ENCODE peak calls at places on chromosomes 12 and 14, in four cellular contexts. D is K562, V is GM23338, L is H1. Z is an unnamed sample.

GRCh38 chr14:94485944-94486841 is 10.2 kb upstream of the SERPINA9 start:
- DNase-seq in D (peak; percentile 71), V (peak; percentile 94), L (peak; percentile 94), Z (peak; percentile 30)

GRCh38 chr14:51464411-51464810 is 187.3 kb upstream of the FRMD6 start:
- DNase-seq in D (no peak), V (no peak), L (no peak), Z (no peak)

GRCh38 chr14:52694761-52695480 is 437 bp downstream of the ERO1A start:
- DNase-seq in D (peak; percentile 13), V (peak; percentile 56), L (no peak), Z (peak; percentile 44)

GRCh38 chr12:48336066-48336465 is 14.7 kb downstream of the ZNF641 start:
- DNase-seq in D (no peak), V (no peak), L (no peak), Z (no peak)

GRCh38 chr14:32940066-32940651 is 1.5 kb downstream of the NPAS3 start:
- DNase-seq in D (no peak), V (peak; percentile 14), L (no peak), Z (no peak)

GRCh38 chr12:80064269-80064668 is 35.1 kb upstream of the OTOGL start:
- DNase-seq in D (no peak), V (no peak), L (no peak), Z (no peak)

GRCh38 chr12:108047130-108047550 is 81.9 kb upstream of the WSCD2 start:
- DNase-seq in D (no peak), V (no peak), L (no peak), Z (no peak)

GRCh38 chr12:14892726-14893442 is 7.2 kb upstream of the MGP start:
- DNase-seq in D (no peak), V (no peak), L (no peak), Z (no peak)

GRCh38 chr12:75936525-75937450 is 94.8 kb downstream of the PHLDA1 start:
- DNase-seq in D (no peak), V (no peak), L (no peak), Z (no peak)

GRCh38 chr12:116159175-116159574 is 118.3 kb downstream of the MED13L start:
- DNase-seq in D (no peak), V (no peak), L (no peak), Z (no peak)

GRCh38 chr12:116153983-116154382 is 123.5 kb downstream of the MED13L start:
- DNase-seq in D (no peak), V (peak; percentile 31), L (no peak), Z (no peak)

GRCh38 chr12:116157845-116158267 is 119.6 kb downstream of the MED13L start:
- DNase-seq in D (no peak), V (peak; percentile 53), L (no peak), Z (no peak)

GRCh38 chr12:116155383-116155782 is 122.1 kb downstream of the MED13L start:
- DNase-seq in D (no peak), V (no peak), L (no peak), Z (no peak)

GRCh38 chr12:116156614-116157013 is 120.9 kb downstream of the MED13L start:
- DNase-seq in D (no peak), V (no peak), L (no peak), Z (no peak)
- H3K4me1 ChIP-seq in D (peaks cover 33% of the 10 kb centered on the region), V (peaks cover 76% of the 10 kb centered on the region), L (peaks cover 2% of the 10 kb centered on the region), Z (peaks cover 4% of the 10 kb centered on the region)

GRCh38 chr14:77031680-77032482 is 3.4 kb upstream of the IRF2BPL start:
- DNase-seq in D (no peak), V (no peak), L (no peak), Z (no peak)
- TF ChIP-seq POLR2AphosphoS5 in D (no peak), V (no peak), L (no peak), Z (no peak)

DNA sequence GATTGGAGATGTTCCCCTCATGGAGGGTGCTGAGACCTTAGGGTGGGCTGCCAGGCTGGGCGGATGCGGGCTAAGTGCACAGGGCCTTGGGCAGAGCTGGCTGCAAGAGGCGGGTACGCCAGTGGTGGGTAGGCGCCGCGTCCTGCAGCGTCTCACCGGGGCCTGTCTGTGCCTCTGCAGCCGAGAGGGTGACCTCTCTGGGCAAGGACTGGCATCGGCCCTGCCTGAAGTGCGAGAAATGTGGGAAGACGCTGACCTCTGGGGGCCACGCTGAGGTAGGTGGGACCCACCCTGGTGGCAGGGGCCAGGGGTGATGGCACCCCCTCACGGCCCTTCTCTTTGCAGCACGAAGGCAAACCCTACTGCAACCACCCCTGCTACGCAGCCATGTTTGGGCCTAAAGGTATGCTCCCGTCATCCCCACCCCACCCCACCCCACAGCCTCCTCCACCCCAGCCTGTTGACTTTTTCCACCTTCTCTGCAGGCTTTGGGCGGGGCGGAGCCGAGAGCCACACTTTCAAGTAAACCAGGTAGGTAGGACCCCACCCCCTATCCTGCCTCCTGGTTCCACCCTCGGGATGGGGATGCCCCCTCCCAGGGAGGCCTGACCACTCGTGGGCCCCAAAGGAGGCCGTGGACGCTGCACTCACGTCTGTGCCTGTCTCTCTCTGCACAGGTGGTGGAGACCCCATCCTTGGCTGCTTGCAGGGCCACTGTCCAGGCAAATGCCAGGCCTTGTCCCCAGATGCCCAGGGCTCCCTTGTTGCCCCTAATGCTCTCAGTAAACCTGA is 1.5 kb downstream of the CRIP1 start:
- DNase-seq in D (no peak), V (no peak), L (no peak), Z (no peak)
- H3K4me1 ChIP-seq in D (peaks cover 6% of the 10 kb centered on the region), V (peaks cover 4% of the 10 kb centered on the region), L (peaks cover 11% of the 10 kb centered on the region), Z (peaks cover 10% of the 10 kb centered on the region)

GRCh38 chr14:102319351-102320032 is at the start of gene ZNF839:
- DNase-seq in D (peak; percentile 79), V (peak; percentile 93), L (peak; percentile 96), Z (peak; percentile 89)
- TF ChIP-seq POLR2AphosphoS5 in D (peak; percentile 47), V (peak; percentile 64), L (no peak), Z (peak; percentile 93)

GRCh38 chr12:6279631-6280030 is 30.9 kb upstream of the PLEKHG6 start:
- DNase-seq in D (no peak), V (no peak), L (no peak), Z (no peak)

GRCh38 chr12:6279256-6279628 is 31.2 kb upstream of the PLEKHG6 start:
- DNase-seq in D (no peak), V (no peak), L (no peak), Z (no peak)

GRCh38 chr12:6281081-6281809 is 29.2 kb upstream of the PLEKHG6 start:
- DNase-seq in D (no peak), V (no peak), L (no peak), Z (no peak)

GRCh38 chr12:6280053-6280469 is 30.4 kb upstream of the PLEKHG6 start:
- DNase-seq in D (no peak), V (no peak), L (no peak), Z (peak; percentile 63)

GRCh38 chr12:6280672-6281071 is 29.8 kb upstream of the PLEKHG6 start:
- DNase-seq in D (no peak), V (no peak), L (no peak), Z (no peak)
- H3K4me1 ChIP-seq in D (peaks cover 6% of the 10 kb centered on the region), V (peaks cover 30% of the 10 kb centered on the region), L (peaks cover 7% of the 10 kb centered on the region), Z (peaks cover 17% of the 10 kb centered on the region)

GRCh38 chr14:20456971-20457370 is 1.9 kb downstream of the APEX1 start:
- DNase-seq in D (no peak), V (no peak), L (no peak), Z (no peak)
- TF ChIP-seq POLR2AphosphoS5 in D (no peak), V (no peak), L (peak; percentile 41), Z (no peak)

DNA sequence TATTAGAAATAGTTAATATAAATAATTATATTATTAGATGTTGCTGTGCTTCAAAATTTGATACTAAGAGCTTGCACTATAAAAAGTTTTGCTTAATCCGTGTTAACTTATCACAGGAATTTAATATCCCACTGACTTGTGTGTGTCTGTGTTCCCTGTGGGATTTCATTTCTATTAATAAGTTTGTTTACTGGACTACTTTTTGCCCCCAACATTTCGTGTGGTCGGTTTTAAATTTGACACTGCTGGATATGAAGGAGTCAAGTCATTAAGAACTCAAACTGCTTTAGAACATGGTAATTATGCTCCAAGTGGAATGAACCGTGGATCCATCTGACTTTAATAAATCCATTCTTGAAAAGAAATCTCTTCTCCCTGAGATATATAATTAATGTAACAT is 182.2 kb upstream of the NUDT4 start:
- DNase-seq in D (no peak), V (no peak), L (no peak), Z (no peak)
- H3K4me1 ChIP-seq in D (peaks cover 11% of the 10 kb centered on the region), V (no peaks in the 10 kb centered on the region), L (no peaks in the 10 kb centered on the region), Z (peaks cover 8% of the 10 kb centered on the region)

DNA sequence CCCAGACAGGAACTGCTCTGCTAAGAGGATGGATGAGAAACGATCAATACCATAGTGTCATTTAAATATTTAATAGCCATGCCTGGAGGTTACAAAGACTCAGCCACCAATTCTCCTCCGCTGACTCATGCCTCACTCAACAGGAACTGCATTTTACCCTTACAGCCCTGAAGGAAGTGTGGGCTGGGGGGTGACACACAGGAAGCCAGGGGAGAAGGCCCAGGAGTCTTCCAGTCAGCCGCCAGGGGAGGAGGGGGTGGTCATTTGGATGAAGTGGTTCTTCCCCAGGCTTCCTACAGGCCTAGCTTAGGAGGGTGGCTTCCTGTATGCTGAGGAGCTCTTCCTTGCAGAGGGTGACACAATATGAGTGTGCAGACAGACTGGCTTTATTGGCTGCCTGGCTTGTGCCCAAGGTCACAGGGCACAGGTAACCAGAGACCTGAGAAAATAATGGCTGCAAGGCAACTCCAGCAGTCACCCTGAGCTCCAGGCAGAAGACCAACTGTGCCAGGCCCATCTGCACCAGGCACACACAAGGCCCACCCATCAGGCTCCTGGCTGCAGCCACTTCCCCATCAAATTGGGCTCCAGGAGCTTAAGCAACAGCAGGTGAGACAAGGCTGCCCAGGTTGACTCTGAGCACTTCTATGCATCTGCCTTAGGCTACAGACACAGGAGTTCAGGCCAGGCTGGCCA is 30.6 kb upstream of the RPLP0 start:
- DNase-seq in D (peak; percentile 77), V (peak; percentile 87), L (no peak), Z (no peak)
- TF ChIP-seq POLR2AphosphoS5 in D (no peak), V (no peak), L (peak; percentile 58), Z (no peak)